ENCODE peak calls at places on chromosomes 16 and 17, in five cellular contexts. A is anterior cingulate cortex, B is caudate nucleus, S is SW480, M is HFF-Myc. W is an unnamed sample.

GRCh38 chr17:83132251-83133081 is 53.1 kb downstream of the METRNL start:
- DNase-seq in A (no peak), B (no peak), S (no peak), M (no peak), W (no peak)

GRCh38 chr17:71035226-71035625 is 865.9 kb downstream of the KCNJ2 start:
- DNase-seq in A (no peak), B (no peak), S (no peak), M (no peak), W (no peak)

GRCh38 chr17:46878055-46878454 is 26.7 kb downstream of the WNT9B start:
- DNase-seq in A (no peak), B (no peak), S (no peak), M (no peak), W (no peak)

GRCh38 chr17:2035549-2036490 is 5.9 kb downstream of the DPH1 start:
- DNase-seq in A (no peak), B (no peak), S (no peak), M (no peak), W (no peak)

GRCh38 chr16:88646345-88647034 is 4.4 kb downstream of the CYBA start:
- DNase-seq in A (no peak), B (no peak), S (no peak), M (no peak), W (no peak)

GRCh38 chr17:75459246-75459589 is 2.8 kb downstream of the TMEM94 start:
- DNase-seq in A (no peak), B (no peak), S (no peak), M (no peak), W (no peak)

GRCh38 chr17:50303051-50303450 is 28.8 kb downstream of the TMEM92 start:
- DNase-seq in A (no peak), B (no peak), S (no peak), M (no peak), W (no peak)

GRCh38 chr16:67454104-67454503 is 23.2 kb downstream of the HSD11B2 start:
- DNase-seq in A (no peak), B (no peak), S (no peak), M (no peak), W (no peak)

GRCh38 chr16:78210305-78210704 is 110.9 kb downstream of the WWOX start:
- DNase-seq in A (no peak), B (no peak), S (no peak), M (no peak), W (no peak)

GRCh38 chr17:38591759-38592241 is 14.0 kb downstream of the SRCIN1 start:
- DNase-seq in A (no peak), B (no peak), S (peak), M (no peak), W (no peak)

GRCh38 chr17:66337866-66338472 is 35.6 kb downstream of the PRKCA start:
- DNase-seq in A (no peak), B (no peak), S (no peak), M (no peak), W (no peak)